ENCODE peak calls at places on chromosomes 5 and 9, in nine cellular contexts. Z, X, W, A, M, S, R, U and L are unnamed samples.

GRCh38 chr5:76954383-76954763 is 1.5 kb downstream of the CRHBP start:
- DNase-seq in Z (no peak), X (no peak), W (no peak), A (no peak), M (no peak), S (no peak), R (no peak), U (no peak), L (no peak)

GRCh38 chr9:115498338-115498737 is 380.4 kb upstream of the TNC start:
- DNase-seq in Z (no peak), X (no peak), W (no peak), A (no peak), M (no peak), S (no peak), R (no peak), U (no peak), L (no peak)

GRCh38 chr9:34577635-34578240 is 11.8 kb downstream of the CNTFR start:
- DNase-seq in Z (no peak), X (no peak), W (no peak), A (no peak), M (no peak), S (no peak), R (no peak), U (no peak), L (no peak)

GRCh38 chr5:109327572-109327971 is 82.2 kb downstream of the PJA2 start:
- DNase-seq in Z (no peak), X (no peak), W (no peak), A (no peak), M (no peak), S (no peak), R (no peak), U (no peak), L (no peak)

GRCh38 chr5:51968756-51969155 is 585.5 kb downstream of the ISL1 start:
- DNase-seq in Z (no peak), X (no peak), W (no peak), A (no peak), M (no peak), S (no peak), R (no peak), U (no peak), L (no peak)

GRCh38 chr9:15936316-15936869 is 383.6 kb downstream of the CCDC171 start:
- DNase-seq in Z (no peak), X (peak; percentile 6), W (no peak), A (no peak), M (peak; percentile 25), S (no peak), R (no peak), U (no peak), L (no peak)

GRCh38 chr9:137547687-137548543 is 2.3 kb downstream of the PNPLA7 start:
- DNase-seq in Z (no peak), X (peak; percentile 76), W (no peak), A (no peak), M (peak; percentile 56), S (no peak), R (no peak), U (no peak), L (no peak)

GRCh38 chr5:175671013-175671412 is 13.1 kb downstream of the HRH2 start:
- DNase-seq in Z (no peak), X (no peak), W (no peak), A (no peak), M (no peak), S (no peak), R (no peak), U (no peak), L (no peak)

GRCh38 chr5:123093279-123094226 is 4.5 kb downstream of the PRDM6 start:
- DNase-seq in Z (no peak), X (peak; percentile 78), W (no peak), A (no peak), M (no peak), S (no peak), R (no peak), U (no peak), L (no peak)

GRCh38 chr5:105146867-105147266 is 1584.3 kb upstream of the NUDT12 start:
- DNase-seq in Z (no peak), X (no peak), W (no peak), A (no peak), M (no peak), S (no peak), R (no peak), U (no peak), L (no peak)

GRCh38 chr9:132957805-132958204 is 13.4 kb upstream of the TSC1 start:
- DNase-seq in Z (no peak), X (no peak), W (no peak), A (no peak), M (no peak), S (no peak), R (no peak), U (no peak), L (no peak)

GRCh38 chr9:122059214-122059978 is 33.7 kb downstream of the TTLL11 start:
- DNase-seq in Z (no peak), X (no peak), W (no peak), A (no peak), M (no peak), S (no peak), R (no peak), U (no peak), L (no peak)

GRCh38 chr5:435961-436640 is 6.9 kb upstream of the EXOC3 start:
- DNase-seq in Z (no peak), X (peak; percentile 95), W (peak; percentile 70), A (no peak), M (no peak), S (no peak), R (no peak), U (peak; percentile 57), L (no peak)

GRCh38 chr5:178237431-178238312 is 5.1 kb upstream of the PHYKPL start:
- DNase-seq in Z (no peak), X (peak; percentile 89), W (no peak), A (no peak), M (no peak), S (no peak), R (no peak), U (no peak), L (no peak)

GRCh38 chr9:6007770-6008168 is 7.7 kb downstream of the RANBP6 start:
- DNase-seq in Z (peak; percentile 71), X (peak; percentile 88), W (peak; percentile 73), A (peak; percentile 67), M (peak; percentile 80), S (peak; percentile 45), R (peak; percentile 87), U (peak; percentile 55), L (peak; percentile 47)

GRCh38 chr5:73304381-73304780 is 131.4 kb downstream of the TMEM174 start:
- DNase-seq in Z (no peak), X (no peak), W (no peak), A (no peak), M (no peak), S (no peak), R (no peak), U (no peak), L (no peak)

GRCh38 chr9:137423810-137424291 is 658 bp downstream of the NOXA1 start:
- DNase-seq in Z (no peak), X (peak; percentile 91), W (peak; percentile 83), A (no peak), M (no peak), S (no peak), R (no peak), U (no peak), L (no peak)